ENCODE peak calls at places on chromosomes 12 and 14, in four cellular contexts. O, H, X and D are unnamed samples.

GRCh38 chr14:89681086-89682018 is 264.3 kb upstream of the FOXN3 start:
- DNase-seq in X (no peak), H (no peak), O (no peak), D (no peak)

GRCh38 chr12:51980051-51980808 is 26.5 kb upstream of the TAMALIN start:
- DNase-seq in X (peak; percentile 59), H (peak; percentile 71), O (peak; percentile 69), D (peak; percentile 87)

GRCh38 chr12:101612162-101612916 is 17.6 kb downstream of the MYBPC1 start:
- DNase-seq in O (no peak), H (no peak), X (no peak), D (no peak)

GRCh38 chr12:122123051-122123760 is 44.6 kb downstream of the MLXIP start:
- DNase-seq in O (peak; percentile 82), X (peak; percentile 69), H (peak; percentile 87), D (peak; percentile 71)

GRCh38 chr14:63853831-63854293 is 1.1 kb downstream of the SYNE2 start:
- DNase-seq in O (no peak), H (peak; percentile 73), X (peak; percentile 56), D (peak; percentile 89)

GRCh38 chr14:22131749-22132476 is 457.1 kb downstream of the DAD1 start:
- DNase-seq in H (peak; percentile 37), O (peak; percentile 37), X (peak; percentile 19), D (no peak)

GRCh38 chr12:12534134-12534866 is 28.4 kb downstream of the DUSP16 start:
- DNase-seq in X (no peak), O (no peak), H (no peak), D (no peak)

GRCh38 chr12:128825845-128826244 is 2.1 kb upstream of the SLC15A4 start:
- DNase-seq in O (no peak), X (no peak), H (no peak), D (no peak)

GRCh38 chr14:24117179-24117578 is 2.4 kb upstream of the NRL start:
- DNase-seq in X (no peak), O (no peak), H (no peak), D (no peak)

GRCh38 chr14:70339970-70340369 is 19.5 kb downstream of the COX16 start:
- DNase-seq in X (no peak), O (no peak), H (no peak), D (no peak)

GRCh38 chr12:12376636-12377448 is 20.0 kb downstream of the BORCS5 start:
- DNase-seq in O (no peak), X (no peak), H (peak; percentile 81), D (peak; percentile 59)

DNA sequence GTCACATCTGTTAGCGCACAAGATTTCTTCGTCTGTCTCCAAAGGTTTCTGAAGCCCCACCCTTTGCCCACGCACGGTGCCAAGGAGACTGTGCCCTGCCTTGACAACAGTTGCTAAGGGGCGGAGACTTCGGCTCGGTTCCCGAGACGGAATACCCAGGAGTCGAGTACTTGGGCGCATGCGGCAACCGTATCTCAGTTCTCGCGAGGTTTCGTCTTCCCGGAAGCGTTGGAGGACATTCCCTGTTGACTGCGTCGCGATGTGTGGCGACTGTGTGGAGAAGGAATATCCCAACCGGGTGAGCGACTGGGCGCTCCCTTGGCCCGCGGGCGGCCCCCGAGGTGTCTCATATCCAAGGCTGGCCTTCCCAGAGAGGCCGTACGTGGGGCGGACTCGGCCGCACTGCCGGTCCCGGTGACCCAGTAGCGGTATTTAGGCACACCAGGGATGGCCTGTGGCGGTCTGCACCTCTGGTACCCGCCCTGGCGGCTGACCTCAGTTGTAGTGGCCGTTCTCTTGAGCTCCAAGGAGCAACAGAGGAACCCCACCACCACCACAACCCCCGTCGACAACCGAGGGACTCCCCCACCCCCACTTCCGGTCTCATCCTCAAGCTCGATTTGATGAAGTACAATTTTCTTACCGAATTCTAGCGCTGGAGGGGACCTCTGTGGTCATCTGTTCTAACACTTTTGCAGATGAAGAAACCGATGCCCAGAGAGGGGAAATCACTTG is at the start of gene CHURC1:
- DNase-seq in H (peak; percentile 100), X (peak; percentile 94), O (peak; percentile 98), D (peak; percentile 98)
- TF ChIP-seq CTCF in H (no peak), X (no peak), O (no peak), D (no peak)

GRCh38 chr14:76986261-76986565 is 42.3 kb downstream of the IRF2BPL start:
- DNase-seq in X (no peak), O (no peak), H (no peak), D (no peak)
- H3K27ac ChIP-seq in X (no peak overlapping the region), O (no peak overlapping the region), H (no peak overlapping the region), D (peak overlapping the region; percentile 3)

DNA sequence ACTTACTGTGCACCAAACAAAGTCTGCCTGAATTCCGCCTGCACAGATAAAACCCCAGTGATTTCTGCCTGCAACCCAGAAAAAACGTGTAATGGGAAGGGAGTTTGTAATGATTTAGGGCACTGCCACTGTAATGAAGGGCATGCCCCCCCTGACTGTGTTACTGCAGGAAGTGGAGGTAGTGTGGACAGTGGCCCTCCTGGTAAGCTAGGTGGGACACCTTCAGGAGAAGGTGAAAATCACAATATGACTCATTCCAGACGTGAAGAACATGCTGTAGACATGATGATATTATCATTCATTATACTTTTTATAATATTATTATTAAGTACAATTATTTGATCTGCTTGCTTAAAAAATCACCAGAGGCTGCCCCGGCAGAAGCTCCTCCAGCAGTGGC is 59.2 kb downstream of the MAPKAPK5 start:
- DNase-seq in O (no peak), X (no peak), H (peak; percentile 14), D (no peak)
- TF ChIP-seq CTCF in O (no peak), X (no peak), H (peak; percentile 12), D (no peak)

GRCh38 chr14:32342151-32342853 is 13.2 kb downstream of the AKAP6 start:
- DNase-seq in O (no peak), H (peak; percentile 66), X (no peak), D (peak; percentile 66)

GRCh38 chr14:32343926-32344430 is 14.9 kb downstream of the AKAP6 start:
- DNase-seq in H (no peak), X (no peak), O (no peak), D (no peak)

GRCh38 chr14:32339188-32339587 is 10.1 kb downstream of the AKAP6 start:
- DNase-seq in O (no peak), X (no peak), H (no peak), D (no peak)

GRCh38 chr14:32345311-32345771 is 16.2 kb downstream of the AKAP6 start:
- DNase-seq in X (no peak), O (no peak), H (peak; percentile 2), D (no peak)

DNA sequence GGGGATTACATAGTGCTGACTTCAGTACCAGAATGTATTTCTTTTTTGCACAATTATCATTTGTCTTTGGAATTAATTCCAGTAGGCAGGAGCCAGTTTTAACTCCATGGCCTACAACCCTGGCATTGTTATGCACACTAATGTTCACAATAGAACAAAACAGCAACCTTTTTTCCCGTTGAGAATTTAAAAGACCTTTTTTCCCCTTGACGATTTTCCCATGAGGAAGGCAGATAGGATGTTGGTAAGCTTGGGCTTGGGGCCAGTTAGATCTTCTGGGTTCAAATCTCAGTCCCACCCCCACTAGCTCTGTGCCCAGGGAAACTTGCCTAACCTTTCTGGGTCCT is 13.7 kb downstream of the AKAP6 start:
- DNase-seq in H (no peak), O (no peak), X (no peak), D (no peak)
- H3K27ac ChIP-seq in H (no peak overlapping the region), O (no peak overlapping the region), X (no peak overlapping the region), D (peak overlapping the region; percentile 52)

DNA sequence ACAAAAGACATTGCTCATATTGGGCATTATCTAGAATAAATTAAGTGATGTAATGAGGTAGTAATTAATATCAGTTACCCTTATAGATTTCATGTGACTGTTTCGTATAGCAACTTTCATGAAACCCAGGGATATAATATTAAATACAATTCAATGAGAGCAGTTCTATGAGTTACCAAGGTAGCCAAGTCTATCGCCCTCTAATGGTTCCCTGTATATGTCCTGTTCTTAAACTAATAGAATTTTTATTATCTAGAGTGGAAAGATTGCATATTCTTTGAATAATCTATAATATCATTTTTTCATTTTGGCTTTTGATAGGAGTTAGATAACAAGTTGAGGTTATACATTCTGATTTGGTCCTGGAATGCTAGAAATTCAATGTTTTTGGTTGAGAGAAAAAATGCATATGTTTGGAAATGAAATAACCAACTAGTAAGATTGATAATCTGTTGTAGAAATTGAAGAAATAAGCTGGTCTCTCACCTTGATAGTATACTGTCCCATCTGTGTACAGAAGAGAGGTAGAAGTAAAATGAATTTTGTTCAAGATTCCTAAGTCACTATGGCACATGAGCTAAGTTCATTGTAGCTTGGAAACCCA is 59.7 kb downstream of the SCFD1 start:
- DNase-seq in O (no peak), H (peak; percentile 38), X (no peak), D (no peak)
- TF ChIP-seq CTCF in O (peak; percentile 73), H (peak; percentile 78), X (no peak), D (peak; percentile 34)

DNA sequence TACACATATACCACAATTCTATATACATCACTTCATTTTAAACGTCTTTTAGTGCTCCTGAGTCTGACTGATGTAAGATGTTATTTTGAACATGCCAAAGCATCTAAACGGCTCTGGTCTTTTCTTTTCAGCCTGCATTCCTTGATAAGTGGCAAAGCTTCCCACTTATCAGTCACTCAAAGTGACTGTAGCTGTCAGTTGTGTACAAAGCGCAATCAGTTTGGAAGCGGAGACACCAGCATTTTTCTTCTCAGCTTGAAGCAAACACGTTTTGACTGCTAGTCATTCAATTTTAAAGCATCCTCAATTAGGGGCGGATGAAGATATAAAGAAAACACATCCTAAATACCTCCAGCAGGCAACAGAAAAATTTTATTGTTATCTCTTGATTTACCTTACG is 226.8 kb downstream of the SOX5 start:
- DNase-seq in X (no peak), O (no peak), H (no peak), D (no peak)
- H3K27ac ChIP-seq in X (no peak overlapping the region), O (no peak overlapping the region), H (no peak overlapping the region), D (no peak overlapping the region)

GRCh38 chr14:68932219-68932618 is 46.9 kb downstream of the ACTN1 start:
- DNase-seq in O (no peak), X (no peak), H (no peak), D (no peak)
- TF ChIP-seq CTCF in O (no peak), X (no peak), H (no peak), D (no peak)

GRCh38 chr14:76261371-76261811 is 109.7 kb downstream of the GPATCH2L start:
- DNase-seq in X (no peak), O (no peak), H (no peak), D (no peak)
- H3K27ac ChIP-seq in X (no peak overlapping the region), O (no peak overlapping the region), H (no peak overlapping the region), D (no peak overlapping the region)